ENCODE peak calls at places on chromosomes 1 and 21, in six cellular contexts. Y, R, N, G, O and W are unnamed samples.

GRCh38 chr1:172678990-172679772 is 20.3 kb downstream of the FASLG start:
- DNase-seq in Y (no peak), R (no peak), N (no peak), G (no peak), O (peak), W (no peak)

GRCh38 chr1:178096421-178096820 is 2.5 kb downstream of the RASAL2 start:
- DNase-seq in Y (no peak), R (no peak), N (no peak), G (no peak), O (no peak), W (no peak)

GRCh38 chr1:8370046-8370881 is 52.4 kb downstream of the SLC45A1 start:
- DNase-seq in Y (no peak), R (peak), N (no peak), G (no peak), O (no peak), W (no peak)

GRCh38 chr1:48526045-48526714 is 54.2 kb upstream of the SPATA6 start:
- DNase-seq in Y (no peak), R (peak), N (no peak), G (peak), O (peak), W (peak)

GRCh38 chr1:193660428-193660827 is 474.0 kb upstream of the B3GALT2 start:
- DNase-seq in Y (no peak), R (no peak), N (no peak), G (no peak), O (no peak), W (no peak)

GRCh38 chr1:33361553-33362262 is 40.8 kb upstream of the A3GALT2 start:
- DNase-seq in Y (no peak), R (no peak), N (no peak), G (no peak), O (no peak), W (no peak)

GRCh38 chr1:10765304-10765703 is 31.1 kb downstream of the CASZ1 start:
- DNase-seq in Y (no peak), R (no peak), N (no peak), G (no peak), O (no peak), W (no peak)

GRCh38 chr21:36059823-36060158 is 535 bp downstream of the SETD4 start:
- DNase-seq in Y (no peak), R (no peak), N (peak), G (no peak), O (no peak), W (no peak)

GRCh38 chr1:47545912-47546483 is 108.2 kb downstream of the FOXD2 start:
- DNase-seq in Y (no peak), R (no peak), N (no peak), G (no peak), O (no peak), W (no peak)

GRCh38 chr1:83102630-83103071 is 896.3 kb downstream of the TTLL7 start:
- DNase-seq in Y (no peak), R (no peak), N (no peak), G (no peak), O (no peak), W (no peak)

GRCh38 chr21:36718951-36719501 is 20.1 kb downstream of the SIM2 start:
- DNase-seq in Y (no peak), R (no peak), N (peak), G (peak), O (peak), W (no peak)

GRCh38 chr1:155947741-155948140 is 6.3 kb downstream of the RXFP4 start:
- DNase-seq in Y (no peak), R (no peak), N (no peak), G (no peak), O (no peak), W (no peak)

GRCh38 chr1:116322752-116323405 is 50.2 kb upstream of the ATP1A1 start:
- DNase-seq in Y (no peak), R (no peak), N (no peak), G (no peak), O (no peak), W (no peak)

GRCh38 chr21:17726047-17726446 is 93.1 kb downstream of the C21orf91 start:
- DNase-seq in Y (no peak), R (no peak), N (no peak), G (no peak), O (no peak), W (no peak)

GRCh38 chr1:68378296-68379084 is 71.3 kb downstream of the RPE65 start:
- DNase-seq in Y (no peak), R (no peak), N (no peak), G (no peak), O (no peak), W (peak)

GRCh38 chr1:205500240-205501218 is 3.9 kb upstream of the CDK18 start:
- DNase-seq in Y (no peak), R (no peak), N (no peak), G (peak), O (no peak), W (no peak)

GRCh38 chr1:89358287-89358893 is 5.5 kb upstream of the GBP6 start:
- DNase-seq in Y (peak), R (peak), N (peak), G (peak), O (peak), W (peak)

GRCh38 chr1:1039145-1039910 is 19.4 kb downstream of the AGRN start:
- DNase-seq in Y (no peak), R (peak), N (no peak), G (no peak), O (no peak), W (no peak)

GRCh38 chr1:161073474-161074121 is 3.9 kb upstream of the ARHGAP30 start:
- DNase-seq in Y (no peak), R (no peak), N (peak), G (no peak), O (no peak), W (no peak)

GRCh38 chr1:242673652-242674051 is 149.2 kb upstream of the PLD5 start:
- DNase-seq in Y (no peak), R (no peak), N (no peak), G (peak), O (no peak), W (no peak)

GRCh38 chr1:167301355-167301754 is 80.7 kb downstream of the POU2F1 start:
- DNase-seq in Y (no peak), R (no peak), N (no peak), G (no peak), O (no peak), W (no peak)

GRCh38 chr1:33443067-33443704 is 12.3 kb upstream of the PHC2 start:
- DNase-seq in Y (no peak), R (no peak), N (no peak), G (no peak), O (no peak), W (no peak)

GRCh38 chr1:9413143-9413876 is 120.6 kb downstream of the SPSB1 start:
- DNase-seq in Y (peak), R (peak), N (peak), G (no peak), O (peak), W (peak)

GRCh38 chr1:197920345-197921117 is 3.4 kb downstream of the LHX9 start:
- DNase-seq in Y (no peak), R (peak), N (no peak), G (no peak), O (no peak), W (no peak)

GRCh38 chr1:78408830-78409229 is 81.9 kb upstream of the PTGFR start:
- DNase-seq in Y (no peak), R (no peak), N (no peak), G (no peak), O (no peak), W (peak)